ENCODE peak calls at places on chromosome 6, in ten cellular contexts. G is left ventricle myocardium inferior, R is nephron progenitor cell, E is kidney epithelial cell, O is left lung, P is GM06990, D is progenitor cell of endocrine pancreas, H is HCT116, S is IMR-90, U is adrenal gland. I is an unnamed sample.

GRCh38 chr6:120671519-120671918 is 662.8 kb downstream of the TBC1D32 start:
- DNase-seq in P (no peak), S (no peak), G (no peak), H (peak), E (no peak), R (peak), U (no peak), O (no peak), D (no peak), I (no peak)

GRCh38 chr6:501891-502601 is 110.5 kb downstream of the IRF4 start:
- DNase-seq in O (no peak), R (no peak), U (no peak), G (no peak), S (no peak), E (no peak), H (no peak), D (no peak), P (peak), I (peak)

GRCh38 chr6:43851204-43851855 is 81.3 kb downstream of the VEGFA start:
- DNase-seq in P (no peak), U (no peak), O (no peak), R (no peak), D (no peak), G (no peak), S (peak), E (no peak), H (no peak), I (no peak)

GRCh38 chr6:40347571-40348011 is 239.6 kb downstream of the LRFN2 start:
- DNase-seq in H (no peak), P (no peak), S (no peak), G (no peak), E (no peak), R (peak), D (peak), U (peak), O (no peak), I (peak)

GRCh38 chr6:7264686-7265384 is 48.2 kb downstream of the SSR1 start:
- DNase-seq in U (peak), P (no peak), H (no peak), O (peak), E (no peak), R (no peak), G (no peak), S (no peak), D (no peak), I (no peak)

GRCh38 chr6:106805771-106806170 is 168.8 kb downstream of the CD24 start:
- DNase-seq in U (no peak), R (no peak), P (no peak), S (no peak), G (no peak), E (no peak), D (no peak), H (no peak), O (no peak), I (no peak)

GRCh38 chr6:56911847-56912246 is 43.1 kb upstream of the BEND6 start:
- DNase-seq in H (peak), D (no peak), S (peak), R (no peak), U (no peak), E (peak), G (no peak), P (no peak), O (no peak), I (no peak)

GRCh38 chr6:7615611-7616383 is 25.8 kb downstream of the SNRNP48 start:
- DNase-seq in G (no peak), P (peak), O (no peak), E (peak), D (no peak), S (peak), U (peak), H (peak), R (peak), I (peak)

GRCh38 chr6:142851601-142852000 is 93.4 kb downstream of the HIVEP2 start:
- DNase-seq in G (no peak), U (no peak), O (no peak), P (no peak), H (no peak), D (no peak), S (peak), E (no peak), R (no peak), I (no peak)

GRCh38 chr6:114085206-114085605 is 114.3 kb upstream of the HDAC2 start:
- DNase-seq in G (no peak), O (no peak), R (no peak), D (no peak), E (no peak), S (peak), P (no peak), H (no peak), U (no peak), I (no peak)

GRCh38 chr6:112502348-112503130 is 155.4 kb downstream of the RFPL4B start:
- DNase-seq in P (no peak), E (no peak), H (no peak), R (no peak), U (no peak), S (peak), O (no peak), D (no peak), G (no peak), I (no peak)

GRCh38 chr6:10582774-10583508 is 61.8 kb downstream of the GCNT2 start:
- DNase-seq in G (no peak), E (no peak), H (no peak), P (no peak), D (no peak), R (no peak), S (no peak), O (no peak), U (no peak), I (no peak)

GRCh38 chr6:159577564-159577963 is 115.5 kb downstream of the SOD2 start:
- DNase-seq in G (no peak), S (peak), E (peak), O (peak), D (no peak), P (no peak), H (no peak), R (no peak), U (no peak), I (no peak)

GRCh38 chr6:9986273-9986672 is 428.6 kb downstream of the TFAP2A start:
- DNase-seq in E (no peak), R (no peak), G (no peak), P (peak), U (no peak), O (no peak), D (no peak), S (no peak), H (no peak), I (no peak)

GRCh38 chr6:37122861-37123260 is 47.1 kb upstream of the PIM1 start:
- DNase-seq in S (peak), P (no peak), O (no peak), R (no peak), U (no peak), G (no peak), E (no peak), D (no peak), H (no peak), I (no peak)

GRCh38 chr6:148471624-148472494 is 129.2 kb downstream of the SASH1 start:
- DNase-seq in S (peak), U (no peak), P (no peak), G (no peak), E (no peak), D (no peak), H (no peak), O (no peak), R (peak), I (no peak)

GRCh38 chr6:166929534-166930189 is 26.7 kb downstream of the RNASET2 start:
- DNase-seq in O (no peak), E (no peak), R (no peak), H (no peak), D (no peak), U (no peak), P (no peak), S (no peak), G (no peak), I (peak)

GRCh38 chr6:16397623-16398022 is 159.2 kb downstream of the GMPR start:
- DNase-seq in D (no peak), P (no peak), R (no peak), H (no peak), O (no peak), U (no peak), G (no peak), S (peak), E (no peak), I (no peak)

GRCh38 chr6:163080228-163080627 is 334.3 kb upstream of the QKI start:
- DNase-seq in P (no peak), U (no peak), R (no peak), S (no peak), D (no peak), O (no peak), G (no peak), H (no peak), E (no peak), I (no peak)

GRCh38 chr6:219641-220198 is 72.6 kb upstream of the DUSP22 start:
- DNase-seq in S (peak), R (peak), U (peak), G (peak), D (no peak), P (peak), O (peak), E (no peak), H (no peak), I (no peak)

GRCh38 chr6:21381336-21381963 is 212.1 kb upstream of the SOX4 start:
- DNase-seq in D (no peak), O (no peak), P (no peak), U (no peak), E (no peak), S (no peak), R (no peak), H (no peak), G (no peak), I (no peak)

GRCh38 chr6:23413327-23414203 is 712.5 kb upstream of the NRSN1 start:
- DNase-seq in E (peak), O (no peak), G (no peak), R (no peak), S (peak), P (no peak), D (no peak), H (no peak), U (no peak), I (no peak)

GRCh38 chr6:14763139-14763538 is 482.7 kb upstream of the JARID2 start:
- DNase-seq in D (no peak), S (peak), G (no peak), P (no peak), E (no peak), U (no peak), H (no peak), R (no peak), O (no peak), I (no peak)

GRCh38 chr6:56794421-56794820 is 151.7 kb upstream of the DST start:
- DNase-seq in G (no peak), E (no peak), O (no peak), H (no peak), U (no peak), R (no peak), S (no peak), D (no peak), P (no peak), I (no peak)

GRCh38 chr6:116169880-116170279 is 43.9 kb upstream of the COL10A1 start:
- DNase-seq in G (no peak), O (no peak), D (no peak), P (no peak), R (no peak), S (no peak), H (no peak), U (no peak), E (no peak), I (no peak)

GRCh38 chr6:36024154-36024760 is at the start of gene SLC26A8:
- DNase-seq in H (no peak), P (no peak), G (no peak), S (no peak), U (no peak), D (peak), E (no peak), R (peak), O (no peak), I (peak)

GRCh38 chr6:166313255-166314070 is 5.3 kb upstream of the PRR18 start:
- DNase-seq in U (peak), E (no peak), R (peak), S (peak), P (peak), D (no peak), H (peak), G (no peak), O (no peak), I (peak)

GRCh38 chr6:66094615-66095014 is 387.6 kb upstream of the EYS start:
- DNase-seq in O (no peak), D (no peak), R (no peak), S (no peak), P (no peak), H (no peak), U (no peak), G (no peak), E (no peak), I (no peak)

GRCh38 chr6:72894091-72894490 is 272.2 kb downstream of the KCNQ5 start:
- DNase-seq in G (no peak), U (no peak), D (no peak), P (no peak), O (no peak), S (no peak), H (no peak), R (no peak), E (no peak), I (no peak)

GRCh38 chr6:105872244-105872643 is 213.9 kb upstream of the PRDM1 start:
- DNase-seq in E (no peak), R (no peak), P (no peak), D (no peak), O (peak), G (no peak), H (no peak), U (peak), S (peak), I (no peak)

GRCh38 chr6:116434056-116434725 is 27.0 kb upstream of the CALHM6 start:
- DNase-seq in S (no peak), O (no peak), P (no peak), G (no peak), E (no peak), D (no peak), U (no peak), R (no peak), H (no peak), I (no peak)

GRCh38 chr6:168161371-168161750 is 82.3 kb upstream of the FRMD1 start:
- DNase-seq in S (no peak), P (no peak), O (no peak), R (no peak), U (no peak), H (no peak), D (no peak), E (no peak), G (no peak), I (no peak)

GRCh38 chr6:36649721-36650484 is 28.6 kb upstream of the CDKN1A start:
- DNase-seq in S (no peak), D (no peak), R (no peak), E (no peak), P (no peak), G (no peak), O (no peak), U (no peak), H (no peak), I (no peak)

GRCh38 chr6:152723398-152723797 is 25.7 kb downstream of the MYCT1 start:
- DNase-seq in R (no peak), U (no peak), S (peak), H (no peak), O (no peak), D (no peak), P (no peak), G (no peak), E (no peak), I (no peak)

GRCh38 chr6:170080169-170080827 is 210.6 kb downstream of the DLL1 start:
- DNase-seq in E (no peak), S (no peak), H (no peak), U (no peak), G (peak), R (no peak), O (peak), P (no peak), D (no peak), I (no peak)

GRCh38 chr6:170403451-170403850 is 96.9 kb downstream of the FAM120B start:
- DNase-seq in P (no peak), R (peak), S (peak), E (no peak), U (no peak), H (no peak), D (no peak), O (no peak), G (no peak), I (no peak)

GRCh38 chr6:13159295-13159694 is 169.0 kb downstream of the TBC1D7 start:
- DNase-seq in G (no peak), S (no peak), H (no peak), P (no peak), O (no peak), R (no peak), D (no peak), E (no peak), U (peak), I (no peak)

GRCh38 chr6:98295776-98296175 is 538.6 kb upstream of the POU3F2 start:
- DNase-seq in E (no peak), U (no peak), P (no peak), R (peak), O (no peak), H (no peak), G (no peak), D (no peak), S (no peak), I (no peak)

GRCh38 chr6:26257272-26257671 is 107.7 kb upstream of the BTN3A2 start:
- DNase-seq in D (no peak), S (no peak), E (no peak), P (no peak), O (no peak), U (no peak), R (no peak), H (no peak), G (no peak), I (no peak)

GRCh38 chr6:41637179-41638001 is 878 bp upstream of the MDFI start:
- DNase-seq in S (no peak), O (no peak), D (no peak), R (peak), P (no peak), E (no peak), U (no peak), G (no peak), H (no peak), I (no peak)

GRCh38 chr6:17987576-17988421 is at the start of gene KIF13A:
- DNase-seq in S (peak), E (no peak), P (peak), R (peak), O (peak), D (peak), G (peak), H (no peak), U (peak), I (peak)
- TF ChIP-seq CTCF in S (peak), E (no peak), P (no peak), R (no peak), O (peak), D (peak), G (peak), H (no peak), U (no peak), I (peak)

DNA sequence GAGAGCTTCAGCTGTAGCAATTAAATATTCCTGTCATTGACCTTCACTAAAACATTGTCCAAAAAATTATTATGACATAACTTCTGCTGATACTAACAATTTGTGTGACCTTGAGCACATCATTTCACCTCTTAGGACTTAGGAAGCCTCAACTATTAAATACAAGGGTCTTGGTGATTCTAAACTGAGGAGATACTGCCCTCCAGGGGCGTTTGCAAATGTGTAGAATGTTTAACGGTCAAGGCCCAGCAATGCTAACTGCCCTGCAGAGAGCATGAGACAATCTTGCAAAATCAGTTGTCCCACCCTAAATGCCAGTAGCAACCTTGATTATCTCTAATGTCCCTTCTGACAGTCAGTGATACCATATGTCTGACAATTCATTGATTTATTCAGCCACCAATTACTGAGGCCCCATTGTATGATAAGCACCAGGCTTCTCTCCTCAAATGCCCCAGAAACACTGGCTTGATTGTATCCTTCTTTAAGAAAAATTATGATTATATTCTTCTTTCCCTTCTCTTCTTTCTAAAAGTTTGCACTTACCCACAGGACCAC is 284.1 kb upstream of the PLN start:
- DNase-seq in E (no peak), H (peak), O (no peak), R (peak), D (peak), S (peak), P (no peak), U (peak), G (no peak), I (peak)
- TF ChIP-seq CTCF in E (peak), H (peak), O (peak), R (peak), D (peak), S (peak), P (peak), U (peak), G (peak), I (peak)

GRCh38 chr6:156852147-156852857 is 75.1 kb downstream of the ARID1B start:
- DNase-seq in U (no peak), E (no peak), D (no peak), H (no peak), S (no peak), O (no peak), R (no peak), P (peak), G (no peak), I (no peak)
- TF ChIP-seq CTCF in U (no peak), E (no peak), D (no peak), H (no peak), S (no peak), O (no peak), R (no peak), P (no peak), G (no peak), I (no peak)

DNA sequence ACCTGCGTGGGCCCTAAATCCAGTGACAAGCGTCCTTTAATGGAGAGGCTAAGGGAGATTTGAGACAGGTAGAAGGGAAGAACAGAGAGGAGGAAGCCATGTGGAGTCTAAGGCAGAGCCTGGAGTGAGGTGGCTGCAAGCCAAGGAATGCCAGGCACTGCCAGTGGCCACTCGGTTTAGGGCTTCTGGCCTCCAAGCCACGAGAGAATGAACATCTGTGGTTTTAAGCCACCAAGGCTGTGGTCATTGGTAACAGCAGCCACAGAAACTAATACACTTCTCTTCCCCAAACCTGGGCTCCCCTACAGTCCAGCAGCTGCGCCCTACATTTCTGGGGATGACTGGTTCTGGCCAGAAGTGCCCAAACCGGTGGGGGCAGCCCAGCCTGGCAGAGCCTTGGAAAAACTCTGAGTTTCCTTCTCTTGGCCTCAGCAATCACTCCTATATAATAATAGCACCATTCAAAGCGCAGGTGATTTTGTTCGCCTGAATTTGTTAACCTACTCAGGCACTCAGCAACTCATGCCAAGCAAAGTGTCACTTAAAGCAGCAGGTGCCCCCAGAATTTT is 81.8 kb downstream of the TMEM242 start:
- DNase-seq in O (no peak), U (no peak), S (no peak), D (no peak), H (no peak), G (no peak), P (no peak), R (no peak), E (no peak), I (no peak)
- TF ChIP-seq CTCF in O (no peak), U (no peak), S (no peak), D (no peak), H (no peak), G (no peak), P (no peak), R (no peak), E (no peak), I (no peak)

GRCh38 chr6:146890644-146891434 is 292.1 kb downstream of the ADGB start:
- DNase-seq in U (no peak), E (no peak), S (no peak), D (no peak), P (no peak), G (no peak), R (no peak), H (no peak), O (no peak), I (no peak)
- TF ChIP-seq CTCF in U (no peak), E (peak), S (no peak), D (no peak), P (no peak), G (peak), R (no peak), H (peak), O (no peak), I (no peak)

GRCh38 chr6:151365233-151365632 is 26.1 kb downstream of the ZBTB2 start:
- DNase-seq in D (no peak), P (no peak), E (no peak), G (no peak), H (no peak), O (no peak), U (no peak), R (no peak), S (no peak), I (no peak)

GRCh38 chr6:151374024-151374423 is 17.3 kb downstream of the ZBTB2 start:
- DNase-seq in P (no peak), S (no peak), E (no peak), G (no peak), R (no peak), O (no peak), D (no peak), H (no peak), U (peak), I (no peak)

GRCh38 chr6:151372164-151372563 is 19.2 kb downstream of the ZBTB2 start:
- DNase-seq in U (no peak), S (no peak), O (no peak), P (no peak), E (no peak), G (no peak), H (no peak), R (no peak), D (no peak), I (no peak)

GRCh38 chr6:151375833-151376232 is 15.5 kb downstream of the ZBTB2 start:
- DNase-seq in P (no peak), H (no peak), O (no peak), D (no peak), R (no peak), S (no peak), E (no peak), G (no peak), U (no peak), I (no peak)

GRCh38 chr6:151370509-151371078 is 20.8 kb downstream of the ZBTB2 start:
- DNase-seq in P (no peak), D (no peak), O (no peak), S (peak), H (no peak), R (no peak), E (no peak), G (no peak), U (no peak), I (no peak)
- TF ChIP-seq CTCF in P (no peak), D (peak), O (no peak), S (peak), H (peak), R (no peak), E (peak), G (peak), U (no peak), I (no peak)

I was measured in GM13976.